ENCODE peak calls at places on chromosomes 4 and X, in ten cellular contexts. One of them, this sample, is unnamed.
A peak's percentile ranks its signal among the peaks of the same experiment; 100 is the strongest.

GRCh38 chrX:110425222-110425621 is 66.6 kb downstream of the RTL9 start:
- DNase-seq in lower leg skin: no peak
- DNase-seq in thoracic aorta: no peak
- DNase-seq in lung: no peak
- DNase-seq in ovary: no peak
- DNase-seq in body of pancreas: no peak
- DNase-seq in mucosa of descending colon: no peak
- DNase-seq in left ventricle myocardium inferior: no peak
- DNase-seq in IMR-90: no peak
- DNase-seq in pancreas: no peak
- DNase-seq in this sample: no peak

GRCh38 chr4:55214172-55214571 is 88.8 kb upstream of the KDR start:
- DNase-seq in lower leg skin: no peak
- DNase-seq in body of pancreas: no peak
- DNase-seq in mucosa of descending colon: no peak
- DNase-seq in IMR-90: no peak
- DNase-seq in left ventricle myocardium inferior: no peak
- DNase-seq in pancreas: no peak
- DNase-seq in ovary: no peak
- DNase-seq in lung: no peak
- DNase-seq in thoracic aorta: no peak
- DNase-seq in this sample: peak; percentile 2

GRCh38 chrX:1239681-1240142 is 27.3 kb upstream of the CRLF2 start:
- DNase-seq in pancreas: peak; percentile 42
- DNase-seq in IMR-90: no peak
- DNase-seq in lung: peak; percentile 63
- DNase-seq in left ventricle myocardium inferior: peak; percentile 50
- DNase-seq in mucosa of descending colon: peak; percentile 43
- DNase-seq in lower leg skin: peak; percentile 92
- DNase-seq in ovary: no peak
- DNase-seq in thoracic aorta: peak; percentile 43
- DNase-seq in body of pancreas: peak; percentile 12
- DNase-seq in this sample: no peak

GRCh38 chrX:13432776-13433605 is 113.1 kb upstream of the ATXN3L start:
- DNase-seq in ovary: no peak
- DNase-seq in mucosa of descending colon: no peak
- DNase-seq in left ventricle myocardium inferior: no peak
- DNase-seq in thoracic aorta: no peak
- DNase-seq in lung: no peak
- DNase-seq in body of pancreas: no peak
- DNase-seq in IMR-90: peak; percentile 84
- DNase-seq in lower leg skin: no peak
- DNase-seq in pancreas: no peak
- DNase-seq in this sample: peak; percentile 56

GRCh38 chrX:2572740-2573139 is 72.0 kb upstream of the DHRSX start:
- DNase-seq in IMR-90: no peak
- DNase-seq in mucosa of descending colon: no peak
- DNase-seq in thoracic aorta: no peak
- DNase-seq in lung: no peak
- DNase-seq in left ventricle myocardium inferior: no peak
- DNase-seq in lower leg skin: peak; percentile 43
- DNase-seq in body of pancreas: no peak
- DNase-seq in pancreas: no peak
- DNase-seq in ovary: no peak
- DNase-seq in this sample: no peak

GRCh38 chr4:120842046-120842445 is 80.5 kb downstream of the PRDM5 start:
- DNase-seq in IMR-90: peak; percentile 77
- DNase-seq in body of pancreas: no peak
- DNase-seq in lung: no peak
- DNase-seq in lower leg skin: no peak
- DNase-seq in ovary: no peak
- DNase-seq in pancreas: no peak
- DNase-seq in left ventricle myocardium inferior: no peak
- DNase-seq in mucosa of descending colon: no peak
- DNase-seq in thoracic aorta: no peak
- DNase-seq in this sample: peak; percentile 72

GRCh38 chr4:57308301-57308700 is 198.1 kb upstream of the IGFBP7 start:
- DNase-seq in mucosa of descending colon: no peak
- DNase-seq in IMR-90: no peak
- DNase-seq in thoracic aorta: no peak
- DNase-seq in left ventricle myocardium inferior: no peak
- DNase-seq in lung: no peak
- DNase-seq in lower leg skin: no peak
- DNase-seq in body of pancreas: no peak
- DNase-seq in pancreas: no peak
- DNase-seq in ovary: no peak
- DNase-seq in this sample: no peak

GRCh38 chr4:83516042-83516772 is 19.7 kb upstream of the GPAT3 start:
- DNase-seq in lower leg skin: no peak
- DNase-seq in mucosa of descending colon: no peak
- DNase-seq in left ventricle myocardium inferior: no peak
- DNase-seq in IMR-90: peak; percentile 80
- DNase-seq in thoracic aorta: peak; percentile 10
- DNase-seq in ovary: no peak
- DNase-seq in lung: no peak
- DNase-seq in pancreas: no peak
- DNase-seq in body of pancreas: no peak
- DNase-seq in this sample: peak; percentile 89

GRCh38 chr4:135123632-135124031 is 922.0 kb upstream of the PABPC4L start:
- DNase-seq in lung: no peak
- DNase-seq in lower leg skin: no peak
- DNase-seq in left ventricle myocardium inferior: no peak
- DNase-seq in IMR-90: no peak
- DNase-seq in pancreas: no peak
- DNase-seq in thoracic aorta: no peak
- DNase-seq in ovary: no peak
- DNase-seq in mucosa of descending colon: no peak
- DNase-seq in body of pancreas: no peak
- DNase-seq in this sample: no peak

GRCh38 chr4:97987019-97987648 is 156.1 kb downstream of the STPG2 start:
- DNase-seq in lower leg skin: no peak
- DNase-seq in ovary: no peak
- DNase-seq in pancreas: no peak
- DNase-seq in thoracic aorta: no peak
- DNase-seq in mucosa of descending colon: no peak
- DNase-seq in body of pancreas: no peak
- DNase-seq in IMR-90: no peak
- DNase-seq in left ventricle myocardium inferior: no peak
- DNase-seq in lung: no peak
- DNase-seq in this sample: peak; percentile 8

GRCh38 chrX:11386812-11387211 is 93.6 kb downstream of the AMELX start:
- DNase-seq in lung: no peak
- DNase-seq in IMR-90: no peak
- DNase-seq in left ventricle myocardium inferior: no peak
- DNase-seq in pancreas: no peak
- DNase-seq in body of pancreas: no peak
- DNase-seq in thoracic aorta: no peak
- DNase-seq in lower leg skin: no peak
- DNase-seq in mucosa of descending colon: no peak
- DNase-seq in ovary: no peak
- DNase-seq in this sample: no peak

GRCh38 chrX:72100051-72100755 is 31.5 kb downstream of the RTL5 start:
- DNase-seq in body of pancreas: no peak
- DNase-seq in lung: no peak
- DNase-seq in pancreas: no peak
- DNase-seq in lower leg skin: peak; percentile 69
- DNase-seq in left ventricle myocardium inferior: no peak
- DNase-seq in ovary: no peak
- DNase-seq in thoracic aorta: no peak
- DNase-seq in mucosa of descending colon: no peak
- DNase-seq in IMR-90: no peak
- DNase-seq in this sample: no peak

GRCh38 chr4:53361451-53361850 is 4.4 kb downstream of the SCFD2 start:
- DNase-seq in IMR-90: peak; percentile 32
- DNase-seq in pancreas: no peak
- DNase-seq in body of pancreas: no peak
- DNase-seq in lower leg skin: no peak
- DNase-seq in left ventricle myocardium inferior: no peak
- DNase-seq in mucosa of descending colon: no peak
- DNase-seq in thoracic aorta: no peak
- DNase-seq in ovary: no peak
- DNase-seq in lung: no peak
- DNase-seq in this sample: peak; percentile 28

DNA sequence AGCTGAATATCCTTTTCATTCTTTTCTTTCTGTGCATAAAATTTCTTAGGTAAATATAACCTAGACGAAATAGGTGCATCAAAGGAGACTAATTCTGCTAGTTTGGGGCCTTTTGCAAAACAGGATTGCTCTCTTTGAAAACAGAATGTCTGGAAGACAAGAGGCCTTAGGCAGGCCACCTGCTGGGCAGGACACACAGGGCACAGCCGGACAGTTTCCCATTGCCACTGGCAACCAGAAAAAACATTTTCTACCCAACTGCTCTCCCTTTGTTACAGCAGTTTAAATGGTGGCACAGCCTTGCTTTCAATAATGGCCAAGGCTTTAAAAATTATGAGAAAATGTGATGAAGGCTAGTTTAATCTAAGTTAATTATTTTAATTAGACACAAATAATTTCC is 600.5 kb downstream of the SPRY1 start:
- DNase-seq in IMR-90: no peak
- DNase-seq in body of pancreas: no peak
- DNase-seq in thoracic aorta: no peak
- DNase-seq in left ventricle myocardium inferior: no peak
- DNase-seq in lower leg skin: no peak
- DNase-seq in pancreas: no peak
- DNase-seq in mucosa of descending colon: no peak
- DNase-seq in lung: no peak
- DNase-seq in ovary: no peak
- DNase-seq in this sample: no peak
- TF ChIP-seq CTCF in IMR-90: no peak
- TF ChIP-seq CTCF in body of pancreas: no peak
- TF ChIP-seq CTCF in thoracic aorta: no peak
- TF ChIP-seq CTCF in left ventricle myocardium inferior: peak; percentile 22
- TF ChIP-seq CTCF in lower leg skin: no peak
- TF ChIP-seq CTCF in pancreas: no peak
- TF ChIP-seq CTCF in mucosa of descending colon: no peak
- TF ChIP-seq CTCF in lung: no peak
- TF ChIP-seq CTCF in ovary: no peak
- TF ChIP-seq CTCF in this sample: peak; percentile 46

GRCh38 chr4:108783666-108784463 is 21.0 kb upstream of the ETNPPL start:
- DNase-seq in thoracic aorta: no peak
- DNase-seq in lung: no peak
- DNase-seq in lower leg skin: no peak
- DNase-seq in IMR-90: no peak
- DNase-seq in body of pancreas: no peak
- DNase-seq in pancreas: no peak
- DNase-seq in ovary: no peak
- DNase-seq in mucosa of descending colon: no peak
- DNase-seq in left ventricle myocardium inferior: no peak
- DNase-seq in this sample: no peak
- TF ChIP-seq CTCF in thoracic aorta: no peak
- TF ChIP-seq CTCF in lung: no peak
- TF ChIP-seq CTCF in lower leg skin: no peak
- TF ChIP-seq CTCF in IMR-90: no peak
- TF ChIP-seq CTCF in body of pancreas: peak; percentile 47
- TF ChIP-seq CTCF in pancreas: peak; percentile 16
- TF ChIP-seq CTCF in ovary: no peak
- TF ChIP-seq CTCF in mucosa of descending colon: no peak
- TF ChIP-seq CTCF in left ventricle myocardium inferior: peak; percentile 37
- TF ChIP-seq CTCF in this sample: peak; percentile 72

DNA sequence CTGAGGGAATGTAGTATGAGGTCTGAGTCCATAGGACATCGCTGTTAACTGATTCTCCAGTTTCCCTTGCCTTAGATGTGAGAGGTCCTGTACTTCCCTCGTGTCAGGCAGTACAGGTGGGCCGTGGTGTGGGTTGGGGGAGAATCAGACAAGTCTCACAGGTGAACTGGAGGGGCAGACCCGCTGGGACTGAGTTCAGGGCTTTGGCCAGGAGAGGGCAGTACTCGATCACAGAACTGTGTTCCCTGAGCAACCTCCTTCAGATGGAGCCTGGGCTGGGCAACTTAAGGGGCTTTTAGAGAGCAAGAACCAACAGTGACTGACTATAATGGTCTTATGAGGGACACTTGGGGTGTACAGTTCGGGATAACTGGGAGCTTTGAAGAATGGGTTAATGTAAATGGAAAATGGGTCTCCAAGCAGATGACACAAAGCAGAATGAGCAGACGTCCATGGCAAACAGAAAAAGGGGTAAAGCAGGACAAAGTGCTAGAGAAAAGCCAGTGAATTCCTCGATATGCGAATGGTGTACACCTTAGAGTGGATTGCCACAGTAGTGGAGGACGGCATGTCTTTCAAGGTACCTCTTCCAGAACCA is 83.6 kb downstream of the CCNG2 start:
- DNase-seq in IMR-90: peak; percentile 49
- DNase-seq in body of pancreas: peak; percentile 79
- DNase-seq in left ventricle myocardium inferior: peak; percentile 25
- DNase-seq in mucosa of descending colon: peak; percentile 82
- DNase-seq in ovary: peak; percentile 30
- DNase-seq in lung: peak; percentile 62
- DNase-seq in pancreas: peak; percentile 82
- DNase-seq in lower leg skin: peak; percentile 85
- DNase-seq in thoracic aorta: no peak
- DNase-seq in this sample: peak; percentile 23
- TF ChIP-seq CTCF in IMR-90: peak; percentile 71
- TF ChIP-seq CTCF in body of pancreas: peak; percentile 80
- TF ChIP-seq CTCF in left ventricle myocardium inferior: peak; percentile 80
- TF ChIP-seq CTCF in mucosa of descending colon: peak; percentile 40
- TF ChIP-seq CTCF in ovary: no peak
- TF ChIP-seq CTCF in lung: peak; percentile 38
- TF ChIP-seq CTCF in pancreas: peak; percentile 69
- TF ChIP-seq CTCF in lower leg skin: no peak
- TF ChIP-seq CTCF in thoracic aorta: peak; percentile 65
- TF ChIP-seq CTCF in this sample: peak; percentile 91

GRCh38 chrX:7068939-7069367 is 78.6 kb upstream of the STS start:
- DNase-seq in pancreas: no peak
- DNase-seq in left ventricle myocardium inferior: no peak
- DNase-seq in mucosa of descending colon: no peak
- DNase-seq in thoracic aorta: no peak
- DNase-seq in IMR-90: no peak
- DNase-seq in ovary: no peak
- DNase-seq in lower leg skin: no peak
- DNase-seq in body of pancreas: no peak
- DNase-seq in lung: no peak
- DNase-seq in this sample: no peak
- TF ChIP-seq CTCF in pancreas: no peak
- TF ChIP-seq CTCF in left ventricle myocardium inferior: no peak
- TF ChIP-seq CTCF in mucosa of descending colon: no peak
- TF ChIP-seq CTCF in thoracic aorta: no peak
- TF ChIP-seq CTCF in IMR-90: no peak
- TF ChIP-seq CTCF in ovary: no peak
- TF ChIP-seq CTCF in lower leg skin: no peak
- TF ChIP-seq CTCF in body of pancreas: no peak
- TF ChIP-seq CTCF in lung: no peak
- TF ChIP-seq CTCF in this sample: peak; percentile 30

GRCh38 chr4:140641789-140642439 is 73.2 kb upstream of the UCP1 start:
- DNase-seq in mucosa of descending colon: no peak
- DNase-seq in ovary: peak; percentile 71
- DNase-seq in body of pancreas: no peak
- DNase-seq in left ventricle myocardium inferior: peak; percentile 14
- DNase-seq in thoracic aorta: no peak
- DNase-seq in lung: peak; percentile 51
- DNase-seq in lower leg skin: no peak
- DNase-seq in pancreas: no peak
- DNase-seq in IMR-90: no peak
- DNase-seq in this sample: no peak
- TF ChIP-seq CTCF in mucosa of descending colon: no peak
- TF ChIP-seq CTCF in ovary: peak; percentile 10
- TF ChIP-seq CTCF in body of pancreas: no peak
- TF ChIP-seq CTCF in left ventricle myocardium inferior: peak; percentile 15
- TF ChIP-seq CTCF in thoracic aorta: no peak
- TF ChIP-seq CTCF in lung: peak; percentile 14
- TF ChIP-seq CTCF in lower leg skin: no peak
- TF ChIP-seq CTCF in pancreas: no peak
- TF ChIP-seq CTCF in IMR-90: no peak
- TF ChIP-seq CTCF in this sample: no peak

GRCh38 chr4:149914521-149915115 is 99.0 kb upstream of the IQCM start:
- DNase-seq in lung: no peak
- DNase-seq in thoracic aorta: no peak
- DNase-seq in pancreas: no peak
- DNase-seq in mucosa of descending colon: peak; percentile 86
- DNase-seq in lower leg skin: no peak
- DNase-seq in left ventricle myocardium inferior: no peak
- DNase-seq in body of pancreas: peak; percentile 14
- DNase-seq in ovary: no peak
- DNase-seq in IMR-90: peak; percentile 68
- DNase-seq in this sample: peak; percentile 46
- TF ChIP-seq CTCF in lung: no peak
- TF ChIP-seq CTCF in thoracic aorta: no peak
- TF ChIP-seq CTCF in pancreas: no peak
- TF ChIP-seq CTCF in mucosa of descending colon: peak; percentile 25
- TF ChIP-seq CTCF in lower leg skin: no peak
- TF ChIP-seq CTCF in left ventricle myocardium inferior: peak; percentile 64
- TF ChIP-seq CTCF in body of pancreas: peak; percentile 33
- TF ChIP-seq CTCF in ovary: no peak
- TF ChIP-seq CTCF in IMR-90: peak; percentile 67
- TF ChIP-seq CTCF in this sample: peak; percentile 91

This sample was measured in HFFc6.